ENCODE peak calls at places on chromosomes 5 and 9, in eight cellular contexts. One of them, this sample, is unnamed.

GRCh38 chr5:9546973-9547947 is 1.4 kb upstream of the SEMA5A start:
- DNase-seq in HFF-Myc: no peak
- DNase-seq in mucosa of descending colon: peak
- DNase-seq in AG09319: no peak
- DNase-seq in nephron progenitor cell: peak
- DNase-seq in AG09309: peak
- DNase-seq in pancreas: peak
- DNase-seq in left ventricle myocardium inferior: no peak
- DNase-seq in this sample: no peak

GRCh38 chr5:14753292-14753691 is 88.8 kb downstream of the OTULIN start:
- DNase-seq in HFF-Myc: no peak
- DNase-seq in mucosa of descending colon: no peak
- DNase-seq in AG09319: no peak
- DNase-seq in nephron progenitor cell: no peak
- DNase-seq in AG09309: no peak
- DNase-seq in pancreas: no peak
- DNase-seq in left ventricle myocardium inferior: no peak
- DNase-seq in this sample: no peak

GRCh38 chr5:109701779-109702178 is 12.1 kb downstream of the MAN2A1 start:
- DNase-seq in HFF-Myc: no peak
- DNase-seq in mucosa of descending colon: no peak
- DNase-seq in AG09319: no peak
- DNase-seq in nephron progenitor cell: no peak
- DNase-seq in AG09309: no peak
- DNase-seq in pancreas: no peak
- DNase-seq in left ventricle myocardium inferior: no peak
- DNase-seq in this sample: no peak

GRCh38 chr9:135743546-135744332 is 41.8 kb downstream of the KCNT1 start:
- DNase-seq in HFF-Myc: no peak
- DNase-seq in mucosa of descending colon: no peak
- DNase-seq in AG09319: no peak
- DNase-seq in nephron progenitor cell: no peak
- DNase-seq in AG09309: no peak
- DNase-seq in pancreas: no peak
- DNase-seq in left ventricle myocardium inferior: peak
- DNase-seq in this sample: no peak

GRCh38 chr5:180180198-180180820 is 28.7 kb downstream of the RASGEF1C start:
- DNase-seq in HFF-Myc: no peak
- DNase-seq in mucosa of descending colon: no peak
- DNase-seq in AG09319: no peak
- DNase-seq in nephron progenitor cell: no peak
- DNase-seq in AG09309: no peak
- DNase-seq in pancreas: no peak
- DNase-seq in left ventricle myocardium inferior: no peak
- DNase-seq in this sample: no peak

GRCh38 chr9:115513148-115513547 is 395.2 kb upstream of the TNC start:
- DNase-seq in HFF-Myc: no peak
- DNase-seq in mucosa of descending colon: no peak
- DNase-seq in AG09319: no peak
- DNase-seq in nephron progenitor cell: no peak
- DNase-seq in AG09309: no peak
- DNase-seq in pancreas: no peak
- DNase-seq in left ventricle myocardium inferior: no peak
- DNase-seq in this sample: no peak

GRCh38 chr5:65262590-65263189 is 219.0 kb downstream of the ADAMTS6 start:
- DNase-seq in HFF-Myc: peak
- DNase-seq in mucosa of descending colon: no peak
- DNase-seq in AG09319: peak
- DNase-seq in nephron progenitor cell: peak
- DNase-seq in AG09309: peak
- DNase-seq in pancreas: no peak
- DNase-seq in left ventricle myocardium inferior: no peak
- DNase-seq in this sample: no peak

GRCh38 chr5:142235050-142235797 is 89.6 kb downstream of the SPRY4 start:
- DNase-seq in HFF-Myc: no peak
- DNase-seq in mucosa of descending colon: no peak
- DNase-seq in AG09319: no peak
- DNase-seq in nephron progenitor cell: peak
- DNase-seq in AG09309: no peak
- DNase-seq in pancreas: no peak
- DNase-seq in left ventricle myocardium inferior: no peak
- DNase-seq in this sample: peak

GRCh38 chr5:173103411-173103810 is 40.9 kb upstream of the BNIP1 start:
- DNase-seq in HFF-Myc: no peak
- DNase-seq in mucosa of descending colon: no peak
- DNase-seq in AG09319: no peak
- DNase-seq in nephron progenitor cell: no peak
- DNase-seq in AG09309: no peak
- DNase-seq in pancreas: no peak
- DNase-seq in left ventricle myocardium inferior: no peak
- DNase-seq in this sample: no peak

GRCh38 chr9:129640086-129640870 is 1.7 kb downstream of the ASB6 start:
- DNase-seq in HFF-Myc: no peak
- DNase-seq in mucosa of descending colon: no peak
- DNase-seq in AG09319: no peak
- DNase-seq in nephron progenitor cell: no peak
- DNase-seq in AG09309: no peak
- DNase-seq in pancreas: peak
- DNase-seq in left ventricle myocardium inferior: no peak
- DNase-seq in this sample: no peak

GRCh38 chr5:83632874-83633273 is 87.8 kb downstream of the HAPLN1 start:
- DNase-seq in HFF-Myc: peak
- DNase-seq in mucosa of descending colon: no peak
- DNase-seq in AG09319: no peak
- DNase-seq in nephron progenitor cell: no peak
- DNase-seq in AG09309: no peak
- DNase-seq in pancreas: no peak
- DNase-seq in left ventricle myocardium inferior: no peak
- DNase-seq in this sample: no peak

GRCh38 chr9:7844283-7844682 is 44.7 kb upstream of the DMAC1 start:
- DNase-seq in HFF-Myc: no peak
- DNase-seq in mucosa of descending colon: no peak
- DNase-seq in AG09319: no peak
- DNase-seq in nephron progenitor cell: no peak
- DNase-seq in AG09309: no peak
- DNase-seq in pancreas: no peak
- DNase-seq in left ventricle myocardium inferior: no peak
- DNase-seq in this sample: no peak

GRCh38 chr9:754150-754931 is 87.2 kb upstream of the DMRT1 start:
- DNase-seq in HFF-Myc: no peak
- DNase-seq in mucosa of descending colon: no peak
- DNase-seq in AG09319: no peak
- DNase-seq in nephron progenitor cell: no peak
- DNase-seq in AG09309: no peak
- DNase-seq in pancreas: no peak
- DNase-seq in left ventricle myocardium inferior: no peak
- DNase-seq in this sample: no peak

GRCh38 chr5:51632794-51633193 is 249.5 kb downstream of the ISL1 start:
- DNase-seq in HFF-Myc: peak
- DNase-seq in mucosa of descending colon: no peak
- DNase-seq in AG09319: no peak
- DNase-seq in nephron progenitor cell: no peak
- DNase-seq in AG09309: no peak
- DNase-seq in pancreas: no peak
- DNase-seq in left ventricle myocardium inferior: no peak
- DNase-seq in this sample: no peak

GRCh38 chr9:5920860-5921328 is 30.2 kb downstream of the MLANA start:
- DNase-seq in HFF-Myc: no peak
- DNase-seq in mucosa of descending colon: no peak
- DNase-seq in AG09319: peak
- DNase-seq in nephron progenitor cell: no peak
- DNase-seq in AG09309: peak
- DNase-seq in pancreas: no peak
- DNase-seq in left ventricle myocardium inferior: no peak
- DNase-seq in this sample: no peak

GRCh38 chr9:129544766-129545165 is 76.1 kb downstream of the C9orf50 start:
- DNase-seq in HFF-Myc: no peak
- DNase-seq in mucosa of descending colon: no peak
- DNase-seq in AG09319: no peak
- DNase-seq in nephron progenitor cell: no peak
- DNase-seq in AG09309: peak
- DNase-seq in pancreas: no peak
- DNase-seq in left ventricle myocardium inferior: no peak
- DNase-seq in this sample: no peak

GRCh38 chr9:108478871-108479332 is 376.9 kb downstream of the ACTL7B start:
- DNase-seq in HFF-Myc: peak
- DNase-seq in mucosa of descending colon: no peak
- DNase-seq in AG09319: peak
- DNase-seq in nephron progenitor cell: no peak
- DNase-seq in AG09309: peak
- DNase-seq in pancreas: no peak
- DNase-seq in left ventricle myocardium inferior: no peak
- DNase-seq in this sample: no peak
- TF ChIP-seq CTCF in HFF-Myc: no peak
- TF ChIP-seq CTCF in mucosa of descending colon: no peak
- TF ChIP-seq CTCF in AG09319: no peak
- TF ChIP-seq CTCF in nephron progenitor cell: no peak
- TF ChIP-seq CTCF in AG09309: no peak
- TF ChIP-seq CTCF in pancreas: no peak
- TF ChIP-seq CTCF in left ventricle myocardium inferior: no peak
- TF ChIP-seq CTCF in this sample: no peak

GRCh38 chr9:29118555-29118954 is 1545.3 kb upstream of the C9orf72 start:
- DNase-seq in HFF-Myc: no peak
- DNase-seq in mucosa of descending colon: no peak
- DNase-seq in AG09319: no peak
- DNase-seq in nephron progenitor cell: no peak
- DNase-seq in AG09309: no peak
- DNase-seq in pancreas: peak
- DNase-seq in left ventricle myocardium inferior: no peak
- DNase-seq in this sample: no peak
- TF ChIP-seq CTCF in HFF-Myc: no peak
- TF ChIP-seq CTCF in mucosa of descending colon: no peak
- TF ChIP-seq CTCF in AG09319: no peak
- TF ChIP-seq CTCF in nephron progenitor cell: no peak
- TF ChIP-seq CTCF in AG09309: no peak
- TF ChIP-seq CTCF in pancreas: no peak
- TF ChIP-seq CTCF in left ventricle myocardium inferior: no peak
- TF ChIP-seq CTCF in this sample: no peak

DNA sequence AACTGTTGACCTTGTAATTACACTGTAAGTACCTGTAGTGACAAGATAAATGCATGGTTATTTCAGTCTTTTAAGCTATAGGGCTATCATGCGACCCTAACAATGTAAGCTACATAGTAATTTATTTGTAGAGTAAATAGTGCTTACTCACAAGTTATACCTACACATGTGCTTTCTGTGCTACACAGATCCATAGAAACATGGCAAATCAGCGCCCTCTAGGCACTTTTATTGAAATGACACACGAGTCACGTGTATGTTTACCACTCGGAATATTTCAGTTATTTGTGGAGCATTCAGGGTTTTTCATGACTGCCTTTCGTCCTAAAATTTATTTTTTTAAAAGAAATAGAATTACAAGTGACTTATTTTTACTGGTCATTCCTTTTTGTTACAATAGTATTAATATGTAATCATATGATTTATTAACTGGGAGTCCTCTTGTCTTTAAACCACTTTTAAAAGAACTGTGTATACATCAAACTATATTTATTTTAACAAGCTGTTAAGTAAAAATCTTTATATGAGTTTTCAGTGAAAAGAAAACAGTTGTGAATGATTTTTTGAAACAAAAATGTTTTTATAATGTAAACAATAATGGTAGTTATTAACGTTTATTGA is 1242.3 kb upstream of the WWC1 start:
- DNase-seq in HFF-Myc: peak
- DNase-seq in mucosa of descending colon: no peak
- DNase-seq in AG09319: no peak
- DNase-seq in nephron progenitor cell: peak
- DNase-seq in AG09309: no peak
- DNase-seq in pancreas: peak
- DNase-seq in left ventricle myocardium inferior: no peak
- DNase-seq in this sample: peak
- TF ChIP-seq CTCF in HFF-Myc: no peak
- TF ChIP-seq CTCF in mucosa of descending colon: peak
- TF ChIP-seq CTCF in AG09319: no peak
- TF ChIP-seq CTCF in nephron progenitor cell: peak
- TF ChIP-seq CTCF in AG09309: peak
- TF ChIP-seq CTCF in pancreas: peak
- TF ChIP-seq CTCF in left ventricle myocardium inferior: peak
- TF ChIP-seq CTCF in this sample: peak

GRCh38 chr5:68249520-68249919 is 34.0 kb downstream of the PIK3R1 start:
- DNase-seq in HFF-Myc: no peak
- DNase-seq in mucosa of descending colon: no peak
- DNase-seq in AG09319: no peak
- DNase-seq in nephron progenitor cell: no peak
- DNase-seq in AG09309: no peak
- DNase-seq in pancreas: no peak
- DNase-seq in left ventricle myocardium inferior: no peak
- DNase-seq in this sample: no peak

GRCh38 chr5:68248896-68249295 is 33.3 kb downstream of the PIK3R1 start:
- DNase-seq in HFF-Myc: no peak
- DNase-seq in mucosa of descending colon: no peak
- DNase-seq in AG09319: no peak
- DNase-seq in nephron progenitor cell: no peak
- DNase-seq in AG09309: no peak
- DNase-seq in pancreas: no peak
- DNase-seq in left ventricle myocardium inferior: no peak
- DNase-seq in this sample: no peak

GRCh38 chr5:68247627-68248026 is 32.1 kb downstream of the PIK3R1 start:
- DNase-seq in HFF-Myc: no peak
- DNase-seq in mucosa of descending colon: no peak
- DNase-seq in AG09319: no peak
- DNase-seq in nephron progenitor cell: no peak
- DNase-seq in AG09309: no peak
- DNase-seq in pancreas: no peak
- DNase-seq in left ventricle myocardium inferior: no peak
- DNase-seq in this sample: no peak

GRCh38 chr5:68245325-68245724 is 29.8 kb downstream of the PIK3R1 start:
- DNase-seq in HFF-Myc: no peak
- DNase-seq in mucosa of descending colon: no peak
- DNase-seq in AG09319: no peak
- DNase-seq in nephron progenitor cell: no peak
- DNase-seq in AG09309: no peak
- DNase-seq in pancreas: no peak
- DNase-seq in left ventricle myocardium inferior: no peak
- DNase-seq in this sample: no peak

DNA sequence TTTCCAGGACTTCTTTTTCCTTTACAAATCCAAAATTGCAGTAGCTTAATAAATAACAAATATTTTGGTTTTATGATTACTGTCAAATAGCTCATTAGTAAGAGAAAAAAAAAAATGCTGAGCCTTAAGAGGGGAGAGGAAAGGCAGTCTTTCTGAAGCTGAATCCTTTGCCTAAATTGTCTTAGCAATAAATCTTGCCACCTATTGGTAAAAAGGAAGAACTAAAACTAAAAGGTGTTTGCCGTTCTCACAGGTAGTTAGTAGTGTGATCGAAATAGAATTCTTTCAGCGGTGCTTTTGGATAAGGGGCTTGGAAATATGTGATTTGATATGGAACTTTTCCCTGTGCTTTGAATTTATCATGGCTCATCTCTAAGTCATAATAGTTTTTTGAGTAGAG is 31.2 kb downstream of the PIK3R1 start:
- DNase-seq in HFF-Myc: no peak
- DNase-seq in mucosa of descending colon: no peak
- DNase-seq in AG09319: no peak
- DNase-seq in nephron progenitor cell: no peak
- DNase-seq in AG09309: no peak
- DNase-seq in pancreas: no peak
- DNase-seq in left ventricle myocardium inferior: no peak
- DNase-seq in this sample: no peak
- TF ChIP-seq CTCF in HFF-Myc: no peak
- TF ChIP-seq CTCF in mucosa of descending colon: no peak
- TF ChIP-seq CTCF in AG09319: no peak
- TF ChIP-seq CTCF in nephron progenitor cell: no peak
- TF ChIP-seq CTCF in AG09309: no peak
- TF ChIP-seq CTCF in pancreas: peak
- TF ChIP-seq CTCF in left ventricle myocardium inferior: no peak
- TF ChIP-seq CTCF in this sample: peak

This sample was measured in activated CD8-positive, alpha-beta T cell treated with anti-CD3 and anti-CD28 coated beads for 36 hours.